ENCODE peak calls at places on chromosomes 7 and 10, in six cellular contexts. E is hypothalamus, J is mammary epithelial cell, G is Daoy, K is Ammon's horn, R is GOT3. U is an unnamed sample.

GRCh38 chr7:23456093-23456492 is 14.2 kb downstream of the IGF2BP3 start:
- DNase-seq in E (no peak), J (no peak), G (no peak), R (no peak), K (no peak), U (no peak)

GRCh38 chr7:37484460-37485063 is 35.9 kb upstream of the ELMO1 start:
- DNase-seq in K (peak; percentile 16), G (peak; percentile 26), E (peak; percentile 17), R (no peak), J (no peak), U (no peak)

GRCh38 chr10:69360485-69361302 is 56.0 kb downstream of the TACR2 start:
- DNase-seq in R (no peak), E (no peak), K (no peak), G (peak; percentile 78), J (peak; percentile 88), U (peak; percentile 26)

GRCh38 chr7:4663239-4663638 is 18.9 kb upstream of the FOXK1 start:
- DNase-seq in R (no peak), G (no peak), K (no peak), J (no peak), E (no peak), U (no peak)

GRCh38 chr10:3892440-3893101 is 107.6 kb upstream of the KLF6 start:
- DNase-seq in G (peak; percentile 18), E (no peak), K (no peak), J (peak; percentile 42), R (no peak), U (no peak)

GRCh38 chr7:151852486-151853396 is 24.2 kb downstream of the PRKAG2 start:
- DNase-seq in E (no peak), R (no peak), K (no peak), J (no peak), G (no peak), U (no peak)

GRCh38 chr10:58453098-58453497 is 59.6 kb upstream of the BICC1 start:
- DNase-seq in G (no peak), K (no peak), E (no peak), J (no peak), R (no peak), U (no peak)

GRCh38 chr10:132115736-132116135 is 50.0 kb downstream of the JAKMIP3 start:
- DNase-seq in R (no peak), K (no peak), G (peak; percentile 30), J (no peak), E (no peak), U (no peak)

GRCh38 chr10:30819306-30820190 is 190.0 kb upstream of the LYZL2 start:
- DNase-seq in K (no peak), E (no peak), R (no peak), J (no peak), G (no peak), U (peak; percentile 50)

GRCh38 chr10:113303747-113304146 is 249.1 kb upstream of the HABP2 start:
- DNase-seq in E (no peak), J (peak; percentile 8), R (no peak), G (no peak), K (no peak), U (no peak)

GRCh38 chr7:157702311-157703023 is 365.7 kb downstream of the DNAJB6 start:
- DNase-seq in R (no peak), E (no peak), G (no peak), J (no peak), K (no peak), U (no peak)

GRCh38 chr10:61733358-61733940 is 70.7 kb downstream of the CABCOCO1 start:
- DNase-seq in R (no peak), G (peak; percentile 31), J (peak; percentile 19), K (peak; percentile 71), E (peak; percentile 14), U (no peak)

GRCh38 chr10:22324893-22325271 is 4.0 kb downstream of the BMI1 start:
- DNase-seq in E (no peak), R (no peak), K (no peak), G (no peak), J (no peak), U (no peak)

GRCh38 chr10:120508966-120509365 is 51.9 kb downstream of the PLPP4 start:
- DNase-seq in J (peak; percentile 40), E (no peak), G (no peak), R (no peak), K (no peak), U (no peak)

GRCh38 chr10:13969118-13969791 is 361.5 kb downstream of the FRMD4A start:
- DNase-seq in E (no peak), R (no peak), K (no peak), J (peak; percentile 94), G (peak; percentile 75), U (no peak)

GRCh38 chr7:93232673-93233018 is 480 bp downstream of the VPS50 start:
- DNase-seq in K (no peak), G (peak; percentile 10), R (no peak), E (no peak), J (peak; percentile 10), U (no peak)

GRCh38 chr7:14834888-14835287 is 67.7 kb downstream of the DGKB start:
- DNase-seq in J (no peak), K (no peak), G (peak; percentile 9), R (no peak), E (no peak), U (no peak)

GRCh38 chr10:86727992-86728559 is 28.3 kb upstream of the BMPR1A start:
- DNase-seq in R (no peak), E (no peak), J (no peak), K (no peak), G (no peak), U (no peak)

GRCh38 chr10:133128126-133129081 is 31.6 kb upstream of the KNDC1 start:
- DNase-seq in E (no peak), R (no peak), J (no peak), G (no peak), K (no peak), U (no peak)

GRCh38 chr7:111499027-111499426 is 63.3 kb downstream of the IMMP2L start:
- DNase-seq in G (peak; percentile 67), R (no peak), E (no peak), J (peak; percentile 98), K (peak; percentile 34), U (no peak)

GRCh38 chr10:122054046-122055025 is 65.4 kb downstream of the TACC2 start:
- DNase-seq in G (peak; percentile 62), R (no peak), J (no peak), K (no peak), E (no peak), U (no peak)

GRCh38 chr7:107725138-107725740 is 18.7 kb upstream of the CBLL1 start:
- DNase-seq in E (peak; percentile 26), K (peak; percentile 72), J (peak; percentile 60), G (peak; percentile 76), R (no peak), U (no peak)

GRCh38 chr7:90530263-90530662 is 60.8 kb downstream of the PTTG1IP2 start:
- DNase-seq in E (no peak), J (peak; percentile 72), K (no peak), R (no peak), G (peak; percentile 68), U (no peak)

GRCh38 chr10:6659451-6659850 is 79.4 kb upstream of the PRKCQ start:
- DNase-seq in K (no peak), R (no peak), G (no peak), E (no peak), J (no peak), U (no peak)

GRCh38 chr7:80542398-80542797 is 30.5 kb upstream of the GNAT3 start:
- DNase-seq in K (no peak), G (peak; percentile 59), R (no peak), J (peak; percentile 84), E (no peak), U (peak; percentile 85)

GRCh38 chr10:34736976-34737771 is 77.9 kb downstream of the PARD3 start:
- DNase-seq in K (no peak), J (no peak), E (no peak), G (no peak), R (no peak), U (no peak)

GRCh38 chr7:5776894-5777645 is 4.4 kb downstream of the RNF216 start:
- DNase-seq in G (no peak), K (no peak), R (no peak), E (no peak), J (no peak), U (no peak)

U was measured in BJ.